ENCODE peak calls at places on chromosomes 13 and 19, in nine cellular contexts. Z, P, A, L, W, Q, B, F and T are unnamed samples.
A peak's percentile ranks its signal among the peaks of the same experiment; 100 is the strongest.

GRCh38 chr13:40755082-40755755 is 15.8 kb downstream of the MRPS31 start:
- DNase-seq in A (no peak), F (no peak), B (no peak), W (no peak), P (no peak), Z (no peak), Q (peak; percentile 28), L (no peak), T (no peak)

GRCh38 chr19:10256551-10256950 is 4.5 kb downstream of the MRPL4 start:
- DNase-seq in W (no peak), Q (no peak), F (no peak), L (no peak), Z (no peak), A (no peak), B (no peak), P (no peak), T (no peak)

GRCh38 chr19:17889609-17890214 is 18.0 kb downstream of the SLC5A5 start:
- DNase-seq in Z (no peak), W (no peak), L (peak; percentile 66), F (peak; percentile 16), P (peak; percentile 46), Q (no peak), B (no peak), A (peak; percentile 65), T (peak; percentile 69)

GRCh38 chr19:45591004-45591637 is 6.5 kb upstream of the OPA3 start:
- DNase-seq in F (no peak), L (peak; percentile 70), A (no peak), Q (peak; percentile 57), B (peak; percentile 48), Z (no peak), W (peak; percentile 55), P (peak; percentile 45), T (peak; percentile 60)

GRCh38 chr19:30473334-30473867 is 101.2 kb downstream of the ZNF536 start:
- DNase-seq in L (peak; percentile 11), B (no peak), A (no peak), W (no peak), F (no peak), P (no peak), Z (no peak), Q (no peak), T (no peak)

GRCh38 chr13:113860051-113860471 is 3.8 kb downstream of the GAS6 start:
- DNase-seq in B (no peak), L (no peak), Z (no peak), A (peak; percentile 0), P (no peak), F (no peak), W (no peak), Q (no peak), T (no peak)

GRCh38 chr13:68304287-68304893 is 1074.3 kb upstream of the PCDH9 start:
- DNase-seq in Z (no peak), F (peak; percentile 1), B (no peak), A (no peak), W (no peak), L (peak; percentile 49), Q (peak; percentile 6), P (peak; percentile 39), T (peak; percentile 11)

GRCh38 chr19:31135841-31136240 is 213.4 kb downstream of the TSHZ3 start:
- DNase-seq in P (no peak), A (no peak), F (peak; percentile 49), Z (no peak), W (no peak), L (peak; percentile 94), B (no peak), Q (no peak), T (no peak)

GRCh38 chr13:40116008-40116407 is 460.5 kb downstream of the COG6 start:
- DNase-seq in L (peak; percentile 90), A (no peak), P (peak; percentile 87), B (no peak), F (peak; percentile 83), Z (no peak), Q (no peak), W (no peak), T (no peak)

GRCh38 chr13:22278336-22278929 is 607.6 kb downstream of the FGF9 start:
- DNase-seq in Q (peak; percentile 32), F (no peak), B (peak; percentile 68), Z (no peak), W (peak; percentile 21), A (peak; percentile 18), P (peak; percentile 65), L (peak; percentile 38), T (peak; percentile 68)

GRCh38 chr13:33612641-33613638 is 205.0 kb upstream of the RFC3 start:
- DNase-seq in P (no peak), A (no peak), L (no peak), B (no peak), F (no peak), W (no peak), Q (no peak), Z (no peak), T (no peak)

GRCh38 chr13:67043901-67044300 is 186.2 kb downstream of the PCDH9 start:
- DNase-seq in L (no peak), A (no peak), B (no peak), Q (no peak), F (peak; percentile 89), W (no peak), Z (no peak), P (peak; percentile 60), T (no peak)

GRCh38 chr13:74644239-74644638 is 510.0 kb upstream of the KLF12 start:
- DNase-seq in L (peak; percentile 70), P (peak; percentile 15), A (no peak), B (no peak), W (no peak), F (peak; percentile 54), Z (no peak), Q (no peak), T (no peak)

GRCh38 chr19:53944933-53945332 is 17.8 kb upstream of the CACNG8 start:
- DNase-seq in B (no peak), F (no peak), A (no peak), W (no peak), P (no peak), Q (no peak), L (no peak), Z (no peak), T (no peak)

GRCh38 chr19:55703790-55704215 is 28.8 kb downstream of the EPN1 start:
- DNase-seq in Z (no peak), A (no peak), P (peak; percentile 20), L (peak; percentile 13), W (peak; percentile 78), F (no peak), Q (peak; percentile 19), B (peak; percentile 62), T (peak; percentile 60)

GRCh38 chr19:16326401-16327130 is 1.9 kb downstream of the KLF2 start:
- DNase-seq in W (peak; percentile 47), Z (no peak), B (no peak), F (no peak), P (no peak), Q (peak; percentile 57), A (no peak), L (no peak), T (no peak)

GRCh38 chr13:114099191-114099590 is 33.2 kb downstream of the RASA3 start:
- DNase-seq in Z (peak; percentile 65), B (peak; percentile 77), L (peak; percentile 49), Q (no peak), P (peak; percentile 93), A (no peak), W (no peak), F (peak; percentile 90), T (no peak)

GRCh38 chr13:107590556-107590955 is 624.8 kb downstream of the LIG4 start:
- DNase-seq in P (peak; percentile 14), F (peak; percentile 23), Z (no peak), B (no peak), A (no peak), W (no peak), L (no peak), Q (no peak), T (no peak)

GRCh38 chr19:51505904-51506303 is 4.3 kb upstream of the SIGLEC12 start:
- DNase-seq in Q (no peak), W (no peak), B (no peak), P (no peak), F (no peak), Z (no peak), L (no peak), A (no peak), T (no peak)

GRCh38 chr13:75469087-75469486 is 12.9 kb downstream of the TBC1D4 start:
- DNase-seq in L (no peak), W (no peak), F (no peak), A (no peak), B (no peak), Q (no peak), P (no peak), Z (no peak), T (no peak)

DNA sequence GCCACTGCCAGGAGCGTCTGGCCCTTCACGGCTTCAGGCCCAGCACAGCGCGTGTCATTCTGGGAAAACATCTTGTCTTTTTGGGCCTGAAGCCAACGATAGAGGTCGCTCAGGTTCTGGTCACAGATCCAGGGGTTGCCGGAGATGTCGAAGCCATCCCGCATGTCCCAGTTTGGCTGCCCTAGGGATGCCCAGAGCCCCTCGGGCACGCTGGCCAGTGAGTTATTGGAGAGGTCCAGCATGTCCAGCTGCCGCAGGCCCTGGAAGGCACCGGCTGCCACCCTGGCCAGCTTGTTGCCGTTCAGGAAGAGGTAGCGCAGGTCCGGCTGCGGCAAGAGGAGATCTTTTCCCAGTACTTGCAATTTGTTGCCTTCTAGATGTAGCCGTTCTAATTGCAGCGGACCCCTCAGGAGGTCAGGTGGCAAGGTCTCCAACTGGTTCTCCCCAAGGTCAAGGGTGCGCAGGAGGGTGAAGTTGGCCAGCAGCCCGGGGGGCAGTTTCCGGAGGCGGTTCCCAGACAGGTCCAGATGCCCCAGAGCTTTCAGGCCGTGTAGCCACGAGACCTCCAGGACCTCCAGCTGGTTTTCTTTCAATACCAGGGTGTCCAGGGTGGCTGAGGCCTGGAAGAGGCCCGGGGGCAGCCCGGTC is 1.8 kb downstream of the LRG1 start:
- DNase-seq in Q (no peak), Z (no peak), B (no peak), A (no peak), F (no peak), P (no peak), L (no peak), W (no peak), T (no peak)
- TF ChIP-seq CTCF in Q (no peak), Z (no peak), B (no peak), A (no peak), F (no peak), P (no peak), L (no peak), W (no peak), T (no peak)

GRCh38 chr13:48730971-48731658 is 77.4 kb downstream of the CYSLTR2 start:
- DNase-seq in Z (no peak), P (peak; percentile 69), W (no peak), L (peak; percentile 89), F (peak; percentile 78), A (no peak), Q (no peak), B (no peak), T (no peak)
- TF ChIP-seq CTCF in Z (no peak), P (no peak), W (no peak), L (no peak), F (no peak), A (no peak), Q (no peak), B (no peak), T (no peak)

GRCh38 chr13:92967923-92968322 is 258.7 kb upstream of the GPC6 start:
- DNase-seq in W (no peak), P (no peak), F (no peak), A (no peak), Q (no peak), B (no peak), L (peak; percentile 30), Z (no peak), T (no peak)
- TF ChIP-seq CTCF in W (no peak), P (no peak), F (no peak), A (no peak), Q (no peak), B (no peak), L (peak; percentile 40), Z (peak; percentile 6), T (no peak)

GRCh38 chr13:20623000-20623399 is 56.0 kb downstream of the IFT88 start:
- DNase-seq in Q (no peak), A (no peak), P (no peak), Z (no peak), F (no peak), B (no peak), L (no peak), W (no peak), T (no peak)

GRCh38 chr13:20624213-20624612 is 57.3 kb downstream of the IFT88 start:
- DNase-seq in L (no peak), Q (no peak), W (no peak), B (no peak), Z (no peak), A (no peak), F (no peak), P (no peak), T (no peak)
- TF ChIP-seq CTCF in L (no peak), Q (no peak), W (no peak), B (no peak), Z (no peak), A (no peak), F (no peak), P (no peak), T (no peak)